ENCODE peak calls at places on chromosomes 7 and 10, in five cellular contexts. One of them, this sample, is unnamed.
A peak's percentile ranks its signal among the peaks of the same experiment; 100 is the strongest.

GRCh38 chr7:83876593-83876992 is 227.7 kb upstream of the SEMA3E start:
- DNase-seq in Karpas-422: no peak
- DNase-seq in GM12878: no peak
- DNase-seq in fibroblast of lung: peak; percentile 49
- DNase-seq in keratinocyte: peak; percentile 33
- DNase-seq in this sample: peak; percentile 82

GRCh38 chr7:24337180-24337579 is 53.2 kb downstream of the NPY start:
- DNase-seq in keratinocyte: no peak
- DNase-seq in Karpas-422: no peak
- DNase-seq in GM12878: no peak
- DNase-seq in fibroblast of lung: no peak
- DNase-seq in this sample: no peak

GRCh38 chr10:51640120-51640819 is 59.1 kb downstream of the CSTF2T start:
- DNase-seq in GM12878: no peak
- DNase-seq in keratinocyte: no peak
- DNase-seq in fibroblast of lung: no peak
- DNase-seq in Karpas-422: no peak
- DNase-seq in this sample: no peak

GRCh38 chr7:128035712-128036111 is 4.5 kb upstream of the LRRC4 start:
- DNase-seq in GM12878: no peak
- DNase-seq in keratinocyte: no peak
- DNase-seq in fibroblast of lung: no peak
- DNase-seq in Karpas-422: peak; percentile 66
- DNase-seq in this sample: peak; percentile 33

GRCh38 chr10:113425596-113425995 is 127.3 kb upstream of the HABP2 start:
- DNase-seq in Karpas-422: no peak
- DNase-seq in GM12878: no peak
- DNase-seq in keratinocyte: no peak
- DNase-seq in fibroblast of lung: no peak
- DNase-seq in this sample: no peak

GRCh38 chr7:141701489-141702046 is 398 bp downstream of the DENND11 start:
- DNase-seq in GM12878: peak; percentile 20
- DNase-seq in fibroblast of lung: peak; percentile 13
- DNase-seq in keratinocyte: no peak
- DNase-seq in Karpas-422: peak; percentile 75
- DNase-seq in this sample: peak; percentile 66

GRCh38 chr10:113059001-113059780 is 109.1 kb downstream of the TCF7L2 start:
- DNase-seq in fibroblast of lung: peak; percentile 87
- DNase-seq in keratinocyte: no peak
- DNase-seq in GM12878: no peak
- DNase-seq in Karpas-422: no peak
- DNase-seq in this sample: peak; percentile 80

GRCh38 chr10:125562737-125563136 is 120.2 kb downstream of the TEX36 start:
- DNase-seq in keratinocyte: no peak
- DNase-seq in Karpas-422: no peak
- DNase-seq in fibroblast of lung: no peak
- DNase-seq in GM12878: no peak
- DNase-seq in this sample: no peak

GRCh38 chr10:11687779-11688447 is 54.3 kb upstream of the ECHDC3 start:
- DNase-seq in GM12878: no peak
- DNase-seq in fibroblast of lung: no peak
- DNase-seq in Karpas-422: no peak
- DNase-seq in keratinocyte: no peak
- DNase-seq in this sample: no peak

GRCh38 chr7:149495785-149496641 is 1.6 kb downstream of the ZNF746 start:
- DNase-seq in keratinocyte: no peak
- DNase-seq in Karpas-422: no peak
- DNase-seq in fibroblast of lung: peak; percentile 84
- DNase-seq in GM12878: no peak
- DNase-seq in this sample: peak; percentile 77

GRCh38 chr7:97450516-97450915 is 281.4 kb upstream of the TAC1 start:
- DNase-seq in Karpas-422: no peak
- DNase-seq in keratinocyte: no peak
- DNase-seq in fibroblast of lung: no peak
- DNase-seq in GM12878: no peak
- DNase-seq in this sample: no peak

GRCh38 chr10:91410638-91411367 is 659 bp downstream of the HECTD2 start:
- DNase-seq in Karpas-422: no peak
- DNase-seq in fibroblast of lung: peak; percentile 68
- DNase-seq in GM12878: no peak
- DNase-seq in keratinocyte: no peak
- DNase-seq in this sample: peak; percentile 78

GRCh38 chr7:98281757-98282652 is 519 bp downstream of the BRI3 start:
- DNase-seq in GM12878: no peak
- DNase-seq in Karpas-422: peak; percentile 48
- DNase-seq in fibroblast of lung: no peak
- DNase-seq in keratinocyte: no peak
- DNase-seq in this sample: peak; percentile 56

GRCh38 chr7:80481196-80481884 is 30.5 kb downstream of the GNAT3 start:
- DNase-seq in Karpas-422: no peak
- DNase-seq in GM12878: no peak
- DNase-seq in keratinocyte: no peak
- DNase-seq in fibroblast of lung: no peak
- DNase-seq in this sample: peak; percentile 13

GRCh38 chr7:51268859-51269258 is 47.8 kb downstream of the COBL start:
- DNase-seq in Karpas-422: no peak
- DNase-seq in GM12878: no peak
- DNase-seq in keratinocyte: no peak
- DNase-seq in fibroblast of lung: no peak
- DNase-seq in this sample: no peak

GRCh38 chr10:24751716-24752115 is 28.0 kb upstream of the ARHGAP21 start:
- DNase-seq in GM12878: no peak
- DNase-seq in keratinocyte: no peak
- DNase-seq in Karpas-422: no peak
- DNase-seq in fibroblast of lung: no peak
- DNase-seq in this sample: no peak

GRCh38 chr7:15433154-15433553 is 128.7 kb downstream of the AGMO start:
- DNase-seq in Karpas-422: no peak
- DNase-seq in GM12878: no peak
- DNase-seq in keratinocyte: no peak
- DNase-seq in fibroblast of lung: no peak
- DNase-seq in this sample: no peak

GRCh38 chr10:132550366-132551092 is 12.9 kb downstream of the INPP5A start:
- DNase-seq in GM12878: no peak
- DNase-seq in keratinocyte: no peak
- DNase-seq in fibroblast of lung: no peak
- DNase-seq in Karpas-422: no peak
- DNase-seq in this sample: no peak

GRCh38 chr7:80379034-80379433 is 132.8 kb downstream of the GNAT3 start:
- DNase-seq in keratinocyte: peak; percentile 1
- DNase-seq in Karpas-422: no peak
- DNase-seq in GM12878: no peak
- DNase-seq in fibroblast of lung: peak; percentile 80
- DNase-seq in this sample: peak; percentile 73

GRCh38 chr10:106401161-106401560 is 763.3 kb downstream of the SORCS1 start:
- DNase-seq in GM12878: no peak
- DNase-seq in fibroblast of lung: peak; percentile 36
- DNase-seq in Karpas-422: no peak
- DNase-seq in keratinocyte: no peak
- DNase-seq in this sample: peak; percentile 29

GRCh38 chr10:84328303-84329093 is at the start of gene CCSER2:
- DNase-seq in fibroblast of lung: peak; percentile 94
- DNase-seq in GM12878: no peak
- DNase-seq in keratinocyte: peak; percentile 71
- DNase-seq in Karpas-422: peak; percentile 88
- DNase-seq in this sample: peak; percentile 99

GRCh38 chr10:11468126-11468742 is 143.2 kb downstream of the USP6NL start:
- DNase-seq in GM12878: no peak
- DNase-seq in fibroblast of lung: peak; percentile 51
- DNase-seq in keratinocyte: no peak
- DNase-seq in Karpas-422: no peak
- DNase-seq in this sample: no peak

GRCh38 chr7:157404845-157405481 is 68.2 kb downstream of the DNAJB6 start:
- DNase-seq in fibroblast of lung: peak; percentile 76
- DNase-seq in GM12878: no peak
- DNase-seq in Karpas-422: no peak
- DNase-seq in keratinocyte: peak; percentile 86
- DNase-seq in this sample: peak; percentile 98

GRCh38 chr7:128931186-128931798 is 6.4 kb upstream of the IRF5 start:
- DNase-seq in fibroblast of lung: no peak
- DNase-seq in keratinocyte: no peak
- DNase-seq in Karpas-422: no peak
- DNase-seq in GM12878: no peak
- DNase-seq in this sample: no peak

GRCh38 chr7:142583424-142583823 is 165.8 kb upstream of the PRSS1 start:
- DNase-seq in Karpas-422: no peak
- DNase-seq in keratinocyte: peak; percentile 33
- DNase-seq in fibroblast of lung: peak; percentile 67
- DNase-seq in GM12878: peak; percentile 58
- DNase-seq in this sample: peak; percentile 96

GRCh38 chr7:8185907-8186306 is 76.1 kb downstream of the ICA1 start:
- DNase-seq in Karpas-422: peak; percentile 46
- DNase-seq in keratinocyte: no peak
- DNase-seq in GM12878: no peak
- DNase-seq in fibroblast of lung: no peak
- DNase-seq in this sample: no peak

GRCh38 chr7:101942603-101943210 is 125.3 kb downstream of the CUX1 start:
- DNase-seq in Karpas-422: no peak
- DNase-seq in keratinocyte: no peak
- DNase-seq in GM12878: no peak
- DNase-seq in fibroblast of lung: no peak
- DNase-seq in this sample: no peak

GRCh38 chr10:16967866-16968721 is 150.9 kb upstream of the RSU1 start:
- DNase-seq in Karpas-422: no peak
- DNase-seq in fibroblast of lung: peak; percentile 81
- DNase-seq in GM12878: no peak
- DNase-seq in keratinocyte: no peak
- DNase-seq in this sample: peak; percentile 87

GRCh38 chr10:113304726-113305125 is 248.1 kb upstream of the HABP2 start:
- DNase-seq in Karpas-422: no peak
- DNase-seq in GM12878: no peak
- DNase-seq in keratinocyte: no peak
- DNase-seq in fibroblast of lung: no peak
- DNase-seq in this sample: no peak

GRCh38 chr7:55563596-55564325 is 8.5 kb downstream of the VOPP1 start:
- DNase-seq in Karpas-422: no peak
- DNase-seq in GM12878: no peak
- DNase-seq in fibroblast of lung: no peak
- DNase-seq in keratinocyte: no peak
- DNase-seq in this sample: no peak

GRCh38 chr7:55557666-55558188 is 14.6 kb downstream of the VOPP1 start:
- DNase-seq in fibroblast of lung: no peak
- DNase-seq in GM12878: peak; percentile 85
- DNase-seq in keratinocyte: no peak
- DNase-seq in Karpas-422: no peak
- DNase-seq in this sample: no peak

GRCh38 chr7:55565693-55566092 is 6.6 kb downstream of the VOPP1 start:
- DNase-seq in fibroblast of lung: no peak
- DNase-seq in GM12878: no peak
- DNase-seq in Karpas-422: no peak
- DNase-seq in keratinocyte: no peak
- DNase-seq in this sample: no peak

GRCh38 chr7:55558962-55559920 is 13.1 kb downstream of the VOPP1 start:
- DNase-seq in keratinocyte: no peak
- DNase-seq in Karpas-422: no peak
- DNase-seq in fibroblast of lung: no peak
- DNase-seq in GM12878: no peak
- DNase-seq in this sample: no peak

GRCh38 chr7:55561756-55562155 is 10.5 kb downstream of the VOPP1 start:
- DNase-seq in fibroblast of lung: no peak
- DNase-seq in GM12878: no peak
- DNase-seq in keratinocyte: no peak
- DNase-seq in Karpas-422: no peak
- DNase-seq in this sample: no peak
- H3K27ac ChIP-seq in fibroblast of lung: no peak overlapping the region
- H3K27ac ChIP-seq in GM12878: peak overlapping the region; percentile 51
- H3K27ac ChIP-seq in keratinocyte: no peak overlapping the region
- H3K27ac ChIP-seq in Karpas-422: no peak overlapping the region
- H3K27ac ChIP-seq in this sample: no peak overlapping the region

GRCh38 chr10:29357962-29358635 is 69.2 kb downstream of the LYZL1 start:
- DNase-seq in GM12878: no peak
- DNase-seq in keratinocyte: no peak
- DNase-seq in Karpas-422: no peak
- DNase-seq in fibroblast of lung: no peak
- DNase-seq in this sample: no peak
- H3K4me2 ChIP-seq in GM12878: no peak overlapping the region
- H3K4me2 ChIP-seq in keratinocyte: no peak overlapping the region
- H3K4me2 ChIP-seq in Karpas-422: no peak overlapping the region
- H3K4me2 ChIP-seq in fibroblast of lung: no peak overlapping the region
- H3K4me2 ChIP-seq in this sample: no peak overlapping the region

GRCh38 chr10:81218307-81218706 is 656.7 kb upstream of the NRG3 start:
- DNase-seq in Karpas-422: no peak
- DNase-seq in keratinocyte: no peak
- DNase-seq in fibroblast of lung: no peak
- DNase-seq in GM12878: no peak
- DNase-seq in this sample: no peak

GRCh38 chr10:81219758-81220157 is 655.2 kb upstream of the NRG3 start:
- DNase-seq in GM12878: no peak
- DNase-seq in fibroblast of lung: no peak
- DNase-seq in Karpas-422: no peak
- DNase-seq in keratinocyte: no peak
- DNase-seq in this sample: no peak

GRCh38 chr10:81213360-81213759 is 661.6 kb upstream of the NRG3 start:
- DNase-seq in keratinocyte: no peak
- DNase-seq in Karpas-422: no peak
- DNase-seq in fibroblast of lung: no peak
- DNase-seq in GM12878: no peak
- DNase-seq in this sample: no peak

GRCh38 chr10:81215498-81215897 is 659.5 kb upstream of the NRG3 start:
- DNase-seq in fibroblast of lung: no peak
- DNase-seq in Karpas-422: no peak
- DNase-seq in keratinocyte: no peak
- DNase-seq in GM12878: no peak
- DNase-seq in this sample: no peak

GRCh38 chr10:81216949-81217348 is 658.0 kb upstream of the NRG3 start:
- DNase-seq in Karpas-422: no peak
- DNase-seq in GM12878: no peak
- DNase-seq in keratinocyte: no peak
- DNase-seq in fibroblast of lung: no peak
- DNase-seq in this sample: no peak
- H3K9ac ChIP-seq in Karpas-422: no peak overlapping the region
- H3K9ac ChIP-seq in GM12878: no peak overlapping the region
- H3K9ac ChIP-seq in keratinocyte: no peak overlapping the region
- H3K9ac ChIP-seq in fibroblast of lung: no peak overlapping the region
- H3K9ac ChIP-seq in this sample: no peak overlapping the region

DNA sequence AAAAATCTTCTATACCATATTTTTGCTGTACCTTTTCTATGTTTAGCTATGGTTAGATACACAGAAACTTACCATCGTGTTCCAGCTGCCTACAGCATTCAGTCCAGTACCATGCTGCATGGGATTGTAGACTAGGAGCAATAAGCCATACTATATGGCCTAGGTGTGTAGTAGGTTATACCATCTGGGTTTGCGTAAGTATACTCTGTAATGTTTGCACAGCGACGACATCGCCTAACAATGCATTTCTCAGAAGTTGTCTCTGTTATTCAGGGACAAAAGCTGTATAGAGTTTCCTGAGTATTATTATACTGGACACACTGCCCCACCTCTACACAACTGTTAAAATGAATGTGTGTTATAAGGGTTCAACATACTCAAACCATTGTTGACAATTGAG is 93.8 kb upstream of the MKI67 start:
- DNase-seq in GM12878: no peak
- DNase-seq in Karpas-422: no peak
- DNase-seq in keratinocyte: no peak
- DNase-seq in fibroblast of lung: no peak
- DNase-seq in this sample: no peak
- H3K27ac ChIP-seq in GM12878: no peak overlapping the region
- H3K27ac ChIP-seq in Karpas-422: no peak overlapping the region
- H3K27ac ChIP-seq in keratinocyte: no peak overlapping the region
- H3K27ac ChIP-seq in fibroblast of lung: no peak overlapping the region
- H3K27ac ChIP-seq in this sample: no peak overlapping the region

GRCh38 chr7:38438938-38439337 is 165.5 kb upstream of the TARP start:
- DNase-seq in Karpas-422: no peak
- DNase-seq in GM12878: no peak
- DNase-seq in fibroblast of lung: no peak
- DNase-seq in keratinocyte: no peak
- DNase-seq in this sample: peak; percentile 31
- H3K4me2 ChIP-seq in Karpas-422: no peak overlapping the region
- H3K4me2 ChIP-seq in GM12878: no peak overlapping the region
- H3K4me2 ChIP-seq in fibroblast of lung: no peak overlapping the region
- H3K4me2 ChIP-seq in keratinocyte: no peak overlapping the region
- H3K4me2 ChIP-seq in this sample: no peak overlapping the region

This sample was measured in GM23248.